ENCODE peak calls at places on chromosomes 13 and 19, in nine cellular contexts. P is GM23338; K is effector memory CD4-positive, alpha-beta T cell; N is activated CD4-positive, CD25-positive, alpha-beta regulatory T cell treated with anti-CD3 and anti-CD28 coated beads, Interleukin-2, amount 50 U/mL, for 16 hours; U is AG08396; H is stimulated activated CD4-positive, alpha-beta T cell treated with anti-CD3 and anti-CD28 coated beads, Interleukin-2, amount 100 ng/mL, for 24 hours; D is NCI-H2081; A is Calu3; Y is cardiac muscle cell. O is an unnamed sample.
A peak's percentile ranks its signal among the peaks of the same experiment; 100 is the strongest.

GRCh38 chr19:9205506-9206113 is 13.8 kb downstream of the OR7D4 start:
- DNase-seq in K (peak; percentile 47), H (peak; percentile 74), Y (peak; percentile 50), A (peak; percentile 64), U (peak; percentile 52), P (peak; percentile 79), D (peak; percentile 22), N (peak; percentile 51), O (peak; percentile 69)

GRCh38 chr13:21742041-21742440 is 71.2 kb downstream of the FGF9 start:
- DNase-seq in U (no peak), Y (no peak), N (no peak), H (no peak), K (no peak), A (no peak), P (no peak), D (no peak), O (no peak)

GRCh38 chr19:18434411-18435184 is 3.3 kb downstream of the ISYNA1 start:
- DNase-seq in H (no peak), U (no peak), D (no peak), A (no peak), Y (no peak), P (peak; percentile 32), N (no peak), K (no peak), O (no peak)

GRCh38 chr19:45897413-45897812 is 5.0 kb downstream of the MYPOP start:
- DNase-seq in D (no peak), A (no peak), K (no peak), H (no peak), Y (no peak), N (no peak), U (no peak), P (no peak), O (no peak)

GRCh38 chr13:107799001-107799400 is 416.3 kb downstream of the LIG4 start:
- DNase-seq in K (no peak), U (no peak), H (no peak), Y (no peak), N (no peak), P (no peak), D (no peak), A (no peak), O (no peak)

GRCh38 chr13:20206836-20207235 is 14.1 kb upstream of the GJB2 start:
- DNase-seq in K (no peak), U (no peak), Y (no peak), P (no peak), H (no peak), D (no peak), A (no peak), N (no peak), O (no peak)

GRCh38 chr19:57280913-57281425 is 684 bp downstream of the ZNF460 start:
- DNase-seq in A (peak; percentile 56), K (peak; percentile 4), H (peak; percentile 3), U (no peak), N (peak; percentile 5), P (no peak), D (peak; percentile 35), Y (peak; percentile 8), O (no peak)

GRCh38 chr13:36795463-36795862 is 23.6 kb upstream of the RFXAP start:
- DNase-seq in U (no peak), K (no peak), P (peak; percentile 91), Y (no peak), A (no peak), H (no peak), N (no peak), D (no peak), O (no peak)

GRCh38 chr13:60398949-60399589 is 2.0 kb downstream of the TDRD3 start:
- DNase-seq in N (no peak), A (no peak), H (no peak), K (no peak), P (no peak), Y (peak; percentile 54), U (no peak), D (no peak), O (no peak)

GRCh38 chr13:35780613-35781012 is 304.1 kb upstream of the MAB21L1 start:
- DNase-seq in Y (no peak), K (no peak), H (no peak), N (no peak), A (no peak), P (no peak), D (no peak), U (no peak), O (no peak)

GRCh38 chr19:17889609-17890214 is 18.0 kb downstream of the SLC5A5 start:
- DNase-seq in K (no peak), N (no peak), D (no peak), A (peak; percentile 29), Y (peak; percentile 86), P (peak; percentile 90), H (no peak), U (peak; percentile 74), O (no peak)

GRCh38 chr13:36766295-36766694 is 52.7 kb upstream of the RFXAP start:
- DNase-seq in Y (no peak), K (no peak), A (peak; percentile 26), U (no peak), N (no peak), P (peak; percentile 17), D (no peak), H (no peak), O (no peak)

GRCh38 chr13:48233886-48234488 is 981 bp downstream of the ITM2B start:
- DNase-seq in P (peak; percentile 21), N (no peak), H (peak; percentile 15), D (no peak), U (no peak), A (no peak), K (no peak), Y (no peak), O (no peak)

GRCh38 chr13:45769072-45769471 is 67.0 kb downstream of the CBY2 start:
- DNase-seq in A (no peak), N (no peak), Y (no peak), K (no peak), P (peak; percentile 39), D (no peak), U (no peak), H (no peak), O (no peak)

GRCh38 chr13:73671011-73671410 is 463.2 kb downstream of the KLF12 start:
- DNase-seq in H (no peak), U (no peak), K (no peak), D (no peak), A (no peak), Y (no peak), N (no peak), P (no peak), O (no peak)

GRCh38 chr13:99237981-99238662 is 20.1 kb downstream of the GPR18 start:
- DNase-seq in P (no peak), U (no peak), A (no peak), K (no peak), H (peak; percentile 53), N (no peak), D (no peak), Y (no peak), O (no peak)

GRCh38 chr13:33723365-33723764 is 94.6 kb upstream of the RFC3 start:
- DNase-seq in A (no peak), Y (no peak), K (no peak), N (no peak), H (no peak), D (no peak), P (no peak), U (no peak), O (no peak)

GRCh38 chr19:54481326-54481930 is 8.3 kb upstream of the CDC42EP5 start:
- DNase-seq in H (peak; percentile 39), A (peak; percentile 62), U (no peak), P (peak; percentile 95), Y (peak; percentile 84), K (no peak), N (no peak), D (peak; percentile 27), O (no peak)

GRCh38 chr19:46515879-46516350 is 20.2 kb upstream of the PNMA8B start:
- DNase-seq in P (peak; percentile 80), H (peak; percentile 34), A (peak; percentile 34), K (no peak), D (no peak), Y (peak; percentile 34), N (no peak), U (peak; percentile 75), O (no peak)

GRCh38 chr13:106534844-106535551 is 464 bp downstream of the EFNB2 start:
- DNase-seq in K (no peak), A (no peak), Y (peak; percentile 37), D (no peak), N (no peak), H (peak; percentile 22), U (peak; percentile 36), P (peak; percentile 35), O (peak; percentile 10)

GRCh38 chr19:18330865-18331264 is 8.0 kb upstream of the LSM4 start:
- DNase-seq in U (no peak), H (no peak), D (no peak), Y (no peak), P (no peak), N (no peak), K (no peak), A (no peak), O (no peak)

GRCh38 chr13:78680064-78680463 is 21.1 kb upstream of the OBI1 start:
- DNase-seq in U (no peak), Y (no peak), A (no peak), P (no peak), D (peak; percentile 37), H (no peak), N (no peak), K (no peak), O (no peak)

GRCh38 chr19:54317965-54318240 is 4.9 kb upstream of the LILRA5 start:
- DNase-seq in D (no peak), U (no peak), N (no peak), Y (no peak), P (no peak), K (no peak), H (no peak), A (no peak), O (no peak)

GRCh38 chr19:18785179-18786124 is 5.7 kb downstream of the COMP start:
- DNase-seq in U (peak; percentile 98), P (peak; percentile 95), N (peak; percentile 33), D (peak; percentile 70), Y (peak; percentile 86), A (peak; percentile 33), H (peak; percentile 87), K (peak; percentile 67), O (peak; percentile 83)

GRCh38 chr13:63041640-63042414 is 1626.2 kb upstream of the PCDH20 start:
- DNase-seq in H (no peak), A (no peak), N (no peak), D (no peak), P (no peak), U (no peak), Y (no peak), K (no peak), O (no peak)

GRCh38 chr19:33456076-33456844 is 65.3 kb downstream of the PEPD start:
- DNase-seq in Y (no peak), H (no peak), P (no peak), A (no peak), K (no peak), N (no peak), D (no peak), U (no peak), O (no peak)

GRCh38 chr19:3723883-3724282 is 15.7 kb downstream of the TJP3 start:
- DNase-seq in D (no peak), A (no peak), P (peak; percentile 58), N (no peak), Y (no peak), U (no peak), K (no peak), H (no peak), O (no peak)

GRCh38 chr19:38769635-38770211 is 3.6 kb downstream of the LGALS7 start:
- DNase-seq in A (no peak), Y (peak; percentile 62), N (peak; percentile 79), H (peak; percentile 88), D (no peak), P (peak; percentile 79), U (peak; percentile 75), K (peak; percentile 88), O (peak; percentile 91)

GRCh38 chr19:43596842-43597461 is 557 bp downstream of the ZNF576 start:
- DNase-seq in A (no peak), N (no peak), D (no peak), H (no peak), K (no peak), P (no peak), U (no peak), Y (no peak), O (no peak)

GRCh38 chr19:45178262-45179062 is at the start of gene BLOC1S3:
- DNase-seq in N (peak; percentile 99), D (peak; percentile 100), Y (peak; percentile 100), P (peak; percentile 100), U (peak; percentile 98), H (peak; percentile 100), K (peak; percentile 100), A (peak; percentile 100), O (peak; percentile 99)

O was measured in activated naive CD8-positive, alpha-beta T cell treated with anti-CD3 and anti-CD28 coated beads, Interleukin-2, amount 50 U/mL, for 24 hours.